ENCODE peak calls at places on chromosomes 5 and 9, in six cellular contexts. L is HCT116, N is SK-N-SH, M is HepG2, B is H1, I is K562. U is an unnamed sample.

GRCh38 chr9:71285191-71285656 is 163.8 kb upstream of the TRPM3 start:
- DNase-seq in N (peak), M (peak), L (peak), B (no peak), I (peak), U (peak)

GRCh38 chr9:124222918-124223720 is 34.6 kb upstream of the NEK6 start:
- DNase-seq in M (peak), L (no peak), I (no peak), B (no peak), N (no peak), U (peak)

GRCh38 chr5:83494102-83494620 is 22.6 kb downstream of the VCAN start:
- DNase-seq in L (no peak), I (no peak), N (no peak), M (no peak), B (no peak), U (no peak)

GRCh38 chr5:150289551-150290390 is at the start of gene CAMK2A:
- DNase-seq in N (peak), B (no peak), M (no peak), L (no peak), I (peak), U (no peak)

GRCh38 chr5:95615164-95615467 is 4.8 kb upstream of the GPR150 start:
- DNase-seq in L (no peak), I (peak), M (no peak), B (no peak), N (no peak), U (no peak)

GRCh38 chr5:15943487-15943886 is 236.1 kb downstream of the MARCHF11 start:
- DNase-seq in L (no peak), N (no peak), I (no peak), B (no peak), M (no peak), U (no peak)

GRCh38 chr5:120808606-120809005 is 344.5 kb downstream of the PRR16 start:
- DNase-seq in L (no peak), B (no peak), N (no peak), I (no peak), M (no peak), U (no peak)

GRCh38 chr5:76716456-76717157 is 681 bp downstream of the F2R start:
- DNase-seq in L (no peak), M (no peak), B (no peak), N (peak), I (peak), U (no peak)

GRCh38 chr9:113572076-113572861 is 108.7 kb downstream of the RGS3 start:
- DNase-seq in N (no peak), B (no peak), L (no peak), I (peak), M (no peak), U (no peak)

GRCh38 chr9:120713257-120714087 is 798 bp downstream of the MEGF9 start:
- DNase-seq in B (no peak), N (peak), I (peak), M (no peak), L (no peak), U (peak)

GRCh38 chr5:531101-531748 is 7.0 kb upstream of the SLC9A3 start:
- DNase-seq in L (no peak), B (no peak), M (no peak), N (no peak), I (no peak), U (no peak)

DNA sequence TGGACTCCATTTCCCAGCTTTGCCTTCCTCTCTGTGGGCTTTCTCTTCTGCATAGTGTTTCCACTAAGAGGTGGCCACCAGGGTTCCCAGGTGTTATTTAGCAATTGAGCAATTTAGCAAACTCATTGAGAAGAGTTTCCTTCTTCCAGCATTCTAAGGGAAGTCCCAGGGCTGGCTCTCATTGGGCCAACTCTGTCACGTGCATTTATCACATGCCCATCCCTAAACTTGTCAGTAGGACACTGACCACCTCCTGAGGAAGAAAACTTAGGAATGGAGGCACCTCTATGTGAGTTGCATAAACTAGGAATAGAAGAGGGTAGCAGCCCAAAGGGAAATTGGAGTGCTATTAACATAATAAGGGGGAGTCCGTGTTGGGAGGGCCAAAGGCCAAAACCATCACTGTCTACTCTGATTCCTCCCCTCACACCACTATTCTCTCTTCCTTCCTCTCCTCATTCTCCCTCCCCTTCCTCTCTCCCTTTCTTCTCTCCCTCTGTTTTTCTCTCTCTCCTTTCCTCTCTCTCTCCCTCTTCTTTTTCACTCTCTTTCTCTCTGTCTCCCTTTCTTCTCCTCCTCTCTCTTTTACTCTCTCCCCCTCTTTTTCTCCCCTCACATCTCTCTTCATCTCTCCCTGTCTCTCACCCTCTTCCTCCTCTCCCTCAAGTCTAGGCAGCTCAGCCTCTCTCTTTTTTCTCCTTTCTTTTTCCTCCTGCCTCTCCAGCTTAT is 213.4 kb downstream of the PALM2AKAP2 start:
- DNase-seq in L (no peak), B (no peak), I (no peak), N (no peak), M (no peak), U (no peak)
- TF ChIP-seq JUND in L (no peak), B (no peak), I (no peak), N (no peak), M (no peak), U (no peak)

GRCh38 chr5:1723476-1723875 is 76.2 kb downstream of the MRPL36 start:
- DNase-seq in B (no peak), I (no peak), M (no peak), L (no peak), N (no peak), U (no peak)
- TF ChIP-seq JUND in B (no peak), I (no peak), M (no peak), L (no peak), N (no peak), U (no peak)

GRCh38 chr9:4235951-4236804 is 63.7 kb downstream of the GLIS3 start:
- DNase-seq in L (peak), B (no peak), N (no peak), I (no peak), M (peak), U (peak)
- TF ChIP-seq JUND in L (no peak), B (no peak), N (peak), I (no peak), M (no peak), U (no peak)

GRCh38 chr5:60184599-60184998 is 291.1 kb upstream of the PDE4D start:
- DNase-seq in B (no peak), M (no peak), I (no peak), L (no peak), N (no peak), U (no peak)
- TF ChIP-seq JUND in B (no peak), M (no peak), I (no peak), L (no peak), N (no peak), U (no peak)